ENCODE peak calls at places on chromosomes 1 and 21, in six cellular contexts. Y is esophagus muscularis mucosa, I is sigmoid colon, T is ovary, G is uterus, H is GM12878. V is an unnamed sample.
A peak's percentile ranks its signal among the peaks of the same experiment; 100 is the strongest.

GRCh38 chr1:28591708-28592313 is at the start of gene RAB42:
- DNase-seq in Y (no peak), I (peak; percentile 78), H (no peak), G (peak; percentile 57), T (peak; percentile 27), V (no peak)

GRCh38 chr1:39165488-39165887 is 39.0 kb upstream of the MACF1 start:
- DNase-seq in Y (no peak), G (no peak), I (no peak), T (no peak), H (no peak), V (no peak)

GRCh38 chr1:94608142-94608851 is 66.7 kb upstream of the F3 start:
- DNase-seq in H (no peak), G (no peak), I (no peak), T (no peak), Y (no peak), V (no peak)

GRCh38 chr21:9767592-9768375 is 753.6 kb upstream of the TPTE start:
- DNase-seq in H (no peak), I (no peak), T (no peak), Y (no peak), G (no peak), V (no peak)

GRCh38 chr1:73162576-73162975 is 880.2 kb upstream of the NEGR1 start:
- DNase-seq in I (no peak), G (no peak), Y (no peak), T (no peak), H (no peak), V (no peak)

GRCh38 chr1:231719485-231720183 is 93.0 kb downstream of the DISC1 start:
- DNase-seq in I (no peak), Y (peak; percentile 45), G (no peak), T (no peak), H (no peak), V (no peak)

GRCh38 chr1:23449306-23449705 is 24.8 kb upstream of the TCEA3 start:
- DNase-seq in I (no peak), H (no peak), Y (no peak), G (no peak), T (no peak), V (no peak)

GRCh38 chr1:201266774-201267173 is 16.5 kb upstream of the PKP1 start:
- DNase-seq in I (no peak), H (no peak), G (no peak), T (no peak), Y (no peak), V (no peak)

GRCh38 chr1:40901886-40902633 is 39.9 kb upstream of the CITED4 start:
- DNase-seq in T (no peak), Y (no peak), G (peak; percentile 27), I (no peak), H (no peak), V (no peak)

GRCh38 chr1:41578712-41579335 is 94.3 kb upstream of the EDN2 start:
- DNase-seq in G (no peak), T (no peak), Y (no peak), H (no peak), I (no peak), V (no peak)

GRCh38 chr1:12616709-12617373 is 1.2 kb downstream of the DHRS3 start:
- DNase-seq in Y (no peak), G (no peak), H (no peak), T (no peak), I (peak; percentile 81), V (no peak)

GRCh38 chr21:31220567-31220966 is 123.5 kb downstream of the TIAM1 start:
- DNase-seq in G (no peak), T (no peak), H (no peak), Y (no peak), I (no peak), V (no peak)

GRCh38 chr1:24903560-24903954 is 26.5 kb downstream of the RUNX3 start:
- DNase-seq in Y (no peak), T (no peak), I (no peak), G (no peak), H (no peak), V (no peak)

GRCh38 chr1:43203859-43204258 is 31.7 kb downstream of the CFAP57 start:
- DNase-seq in H (no peak), Y (no peak), T (no peak), G (no peak), I (no peak), V (no peak)

GRCh38 chr1:29453502-29454240 is 217.3 kb downstream of the PTPRU start:
- DNase-seq in T (peak; percentile 25), I (no peak), G (peak; percentile 41), Y (no peak), H (no peak), V (no peak)

GRCh38 chr1:49626474-49626873 is 397.3 kb downstream of the AGBL4 start:
- DNase-seq in Y (no peak), T (no peak), H (no peak), I (no peak), G (no peak), V (no peak)

GRCh38 chr1:113930499-113931161 is 1.5 kb downstream of the HIPK1 start:
- DNase-seq in T (no peak), H (no peak), Y (no peak), G (no peak), I (no peak), V (no peak)

GRCh38 chr1:59170659-59171058 is 126.2 kb upstream of the FGGY start:
- DNase-seq in H (no peak), T (no peak), Y (peak; percentile 12), G (no peak), I (no peak), V (no peak)

GRCh38 chr1:19648689-19649088 is 4.6 kb downstream of the NBL1 start:
- DNase-seq in I (no peak), Y (no peak), G (peak; percentile 58), H (no peak), T (peak; percentile 50), V (no peak)

GRCh38 chr1:169550294-169550693 is 36.0 kb downstream of the F5 start:
- DNase-seq in Y (no peak), T (no peak), G (no peak), H (no peak), I (no peak), V (no peak)

GRCh38 chr1:9892563-9893528 is 17.2 kb downstream of the CTNNBIP1 start:
- DNase-seq in T (no peak), I (no peak), Y (no peak), H (no peak), G (no peak), V (no peak)

GRCh38 chr1:38005195-38006007 is at the start of gene FHL3:
- DNase-seq in H (no peak), Y (no peak), I (peak; percentile 86), T (peak; percentile 71), G (peak; percentile 83), V (no peak)

GRCh38 chr1:147509786-147510360 is 31.4 kb upstream of the BCL9 start:
- DNase-seq in I (no peak), Y (no peak), H (no peak), T (peak; percentile 62), G (peak; percentile 38), V (no peak)

GRCh38 chr1:86913399-86913895 is 479 bp downstream of the SELENOF start:
- DNase-seq in G (no peak), T (no peak), H (peak; percentile 52), I (no peak), Y (no peak), V (no peak)

GRCh38 chr1:228401782-228402637 is 4.6 kb downstream of the TRIM11 start:
- DNase-seq in Y (no peak), T (no peak), G (no peak), H (no peak), I (no peak), V (no peak)

GRCh38 chr1:165365344-165365743 is 8.8 kb upstream of the LMX1A start:
- DNase-seq in T (no peak), Y (no peak), H (no peak), G (no peak), I (no peak), V (no peak)

GRCh38 chr1:147726161-147726560 is 34.2 kb downstream of the GJA5 start:
- DNase-seq in Y (no peak), G (no peak), I (no peak), T (no peak), H (no peak), V (no peak)

GRCh38 chr1:119795471-119795870 is 15.8 kb downstream of the REG4 start:
- DNase-seq in T (no peak), H (no peak), Y (peak; percentile 57), G (no peak), I (no peak), V (no peak)

GRCh38 chr1:13540871-13541270 is 27.1 kb upstream of the LRRC38 start:
- DNase-seq in T (no peak), Y (no peak), I (peak; percentile 83), G (no peak), H (no peak), V (no peak)

GRCh38 chr1:11170102-11170501 is 19.1 kb upstream of the ANGPTL7 start:
- DNase-seq in Y (no peak), H (no peak), I (no peak), G (no peak), T (no peak), V (no peak)

GRCh38 chr1:182183606-182184005 is 122.1 kb upstream of the ZNF648 start:
- DNase-seq in G (no peak), Y (no peak), T (no peak), I (no peak), H (no peak), V (no peak)

GRCh38 chr1:66542314-66542713 is 8.4 kb downstream of the SGIP1 start:
- DNase-seq in H (no peak), T (no peak), Y (no peak), G (no peak), I (no peak), V (no peak)

GRCh38 chr1:218165687-218166088 is 119.4 kb upstream of the RRP15 start:
- DNase-seq in I (no peak), G (no peak), H (no peak), Y (no peak), T (no peak), V (no peak)
- TF ChIP-seq POLR2A in I (no peak), G (no peak), H (no peak), Y (no peak), T (no peak), V (no peak)

DNA sequence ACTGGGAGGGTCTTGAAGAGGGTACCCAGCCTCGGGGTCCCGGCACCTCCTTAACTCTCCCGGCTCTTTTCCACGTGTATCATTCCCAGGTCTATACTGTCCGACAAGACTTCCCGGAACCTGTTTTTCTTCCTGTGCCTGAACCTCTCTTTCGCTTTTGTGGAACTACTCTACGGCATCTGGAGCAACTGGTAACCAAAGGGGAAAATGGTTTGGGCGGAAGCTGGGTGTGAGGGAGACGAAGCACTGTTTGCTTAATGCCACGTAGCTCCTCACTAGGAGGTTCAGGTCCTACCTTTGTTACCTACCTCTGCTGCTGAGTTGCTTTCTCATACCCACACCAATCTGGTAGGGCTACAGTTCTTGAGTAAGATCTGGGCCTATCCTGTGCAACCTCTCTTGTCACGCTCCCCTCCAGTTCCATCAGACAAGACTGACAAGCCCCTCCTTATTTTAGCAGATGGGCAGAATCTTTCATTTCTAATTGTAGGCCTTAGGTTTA is 642 bp downstream of the SLC30A7 start:
- DNase-seq in G (no peak), H (peak; percentile 57), I (peak; percentile 48), T (no peak), Y (no peak), V (peak; percentile 6)
- TF ChIP-seq POLR2A in G (no peak), H (peak; percentile 82), I (no peak), T (no peak), Y (no peak), V (no peak)

GRCh38 chr1:144551107-144551542 is 41.6 kb upstream of the PPIAL4F start:
- DNase-seq in I (no peak), Y (no peak), T (no peak), G (no peak), H (no peak), V (no peak)

GRCh38 chr1:144551543-144552424 is 40.9 kb upstream of the PPIAL4F start:
- DNase-seq in Y (peak; percentile 90), T (no peak), G (peak; percentile 79), H (peak; percentile 89), I (peak; percentile 97), V (no peak)
- TF ChIP-seq POLR2A in Y (peak; percentile 73), T (no peak), G (no peak), H (peak; percentile 88), I (peak; percentile 56), V (no peak)

GRCh38 chr1:234599617-234600417 is 10.2 kb downstream of the IRF2BP2 start:
- DNase-seq in G (peak; percentile 79), I (peak; percentile 95), H (no peak), T (peak; percentile 86), Y (peak; percentile 95), V (peak; percentile 63)
- TF ChIP-seq POLR2A in G (peak; percentile 43), I (peak; percentile 64), H (peak; percentile 70), T (peak; percentile 57), Y (peak; percentile 54), V (peak; percentile 81)

V was measured in esophagus squamous epithelium.